ENCODE peak calls at places on chromosomes 1 and 21, in eight cellular contexts. T is erythroblast; E is stimulated activated CD4-positive, alpha-beta T cell treated with anti-CD3 and anti-CD28 coated beads, Interleukin-1b, Interleukin-23, amount 100 ng/mL, for 24 hours; M is WTC11; V is midbrain; X is AG09319; U is breast epithelium; C is CD4-positive, alpha-beta memory T cell. H is an unnamed sample.
A peak's percentile ranks its signal among the peaks of the same experiment; 100 is the strongest.

GRCh38 chr21:33721081-33721480 is 78.8 kb downstream of the ITSN1 start:
- DNase-seq in T (no peak), E (no peak), M (no peak), V (no peak), X (no peak), U (no peak), C (no peak), H (no peak)

GRCh38 chr1:218454700-218455282 is 109.7 kb downstream of the TGFB2 start:
- DNase-seq in T (no peak), E (no peak), M (no peak), V (no peak), X (no peak), U (no peak), C (no peak), H (no peak)

GRCh38 chr1:198497326-198498220 is 42.9 kb downstream of the ATP6V1G3 start:
- DNase-seq in T (no peak), E (no peak), M (no peak), V (peak; percentile 9), X (no peak), U (no peak), C (no peak), H (peak; percentile 63)

GRCh38 chr21:35006771-35007170 is 42.3 kb downstream of the RUNX1 start:
- DNase-seq in T (no peak), E (no peak), M (no peak), V (no peak), X (no peak), U (no peak), C (no peak), H (no peak)

GRCh38 chr1:50023292-50024159 is at the start of gene AGBL4:
- DNase-seq in T (peak; percentile 24), E (no peak), M (peak; percentile 82), V (peak; percentile 67), X (no peak), U (peak; percentile 37), C (no peak), H (peak; percentile 45)

GRCh38 chr1:19418503-19418971 is 66.8 kb downstream of the CAPZB start:
- DNase-seq in T (no peak), E (no peak), M (no peak), V (no peak), X (no peak), U (no peak), C (no peak), H (no peak)

GRCh38 chr1:223430221-223430620 is 37.0 kb downstream of the CCDC185 start:
- DNase-seq in T (no peak), E (no peak), M (no peak), V (no peak), X (no peak), U (no peak), C (no peak), H (no peak)

GRCh38 chr1:91583326-91583755 is 82.7 kb downstream of the CDC7 start:
- DNase-seq in T (no peak), E (no peak), M (no peak), V (no peak), X (peak; percentile 81), U (no peak), C (no peak), H (no peak)

GRCh38 chr21:32415451-32415850 is 2.9 kb downstream of the EVA1C start:
- DNase-seq in T (no peak), E (no peak), M (no peak), V (no peak), X (no peak), U (no peak), C (no peak), H (no peak)

GRCh38 chr1:8201331-8201861 is 116.5 kb upstream of the SLC45A1 start:
- DNase-seq in T (no peak), E (no peak), M (no peak), V (no peak), X (no peak), U (no peak), C (no peak), H (peak; percentile 54)